ENCODE peak calls at places on chromosomes 16 and 17, in nine cellular contexts. V, H, O, G, A, P, U, C and I are unnamed samples.

GRCh38 chr16:4316103-4316731 is 350 bp downstream of the GLIS2 start:
- DNase-seq in G (no peak), U (peak), O (no peak), P (no peak), H (no peak), A (no peak), C (no peak), V (no peak), I (no peak)

GRCh38 chr16:57401943-57402640 is 2.5 kb upstream of the CCL17 start:
- DNase-seq in A (no peak), O (no peak), C (no peak), P (no peak), U (no peak), H (no peak), V (no peak), G (no peak), I (no peak)

GRCh38 chr16:22075043-22075757 is 17.1 kb upstream of the VWA3A start:
- DNase-seq in H (no peak), V (no peak), G (no peak), P (no peak), U (no peak), A (no peak), O (no peak), C (no peak), I (no peak)

GRCh38 chr17:38459556-38459955 is 31.3 kb downstream of the ARHGAP23 start:
- DNase-seq in U (no peak), H (no peak), O (no peak), V (no peak), A (peak), P (no peak), G (no peak), C (no peak), I (no peak)

GRCh38 chr17:58232707-58233156 is 5.7 kb upstream of the LPO start:
- DNase-seq in U (no peak), G (peak), V (no peak), A (no peak), O (no peak), P (peak), C (no peak), H (no peak), I (no peak)

GRCh38 chr17:74160656-74161500 is 42.6 kb upstream of the RPL38 start:
- DNase-seq in O (no peak), V (peak), A (no peak), C (no peak), U (no peak), H (no peak), P (no peak), G (no peak), I (peak)

GRCh38 chr16:88910284-88911147 is 44.1 kb upstream of the PABPN1L start:
- DNase-seq in P (no peak), V (no peak), C (no peak), G (no peak), A (no peak), O (no peak), U (no peak), H (no peak), I (no peak)

GRCh38 chr16:35311475-35311874 is 1852.1 kb downstream of the TP53TG3F start:
- DNase-seq in P (no peak), H (no peak), O (no peak), A (no peak), U (no peak), C (no peak), V (no peak), G (no peak), I (no peak)

GRCh38 chr17:39231091-39231561 is 5.4 kb upstream of the STAC2 start:
- DNase-seq in V (no peak), P (no peak), U (no peak), C (no peak), H (no peak), A (no peak), O (no peak), G (no peak), I (no peak)

GRCh38 chr17:40915199-40915661 is 22.2 kb downstream of the KRT23 start:
- DNase-seq in A (no peak), O (no peak), P (peak), G (peak), U (no peak), V (no peak), H (no peak), C (no peak), I (no peak)

GRCh38 chr17:67496286-67496685 is 119.2 kb downstream of the PITPNC1 start:
- DNase-seq in U (no peak), O (no peak), V (no peak), H (no peak), C (no peak), G (no peak), P (no peak), A (no peak), I (no peak)

GRCh38 chr16:77297996-77298637 is 98.9 kb downstream of the SYCE1L start:
- DNase-seq in G (peak), V (no peak), O (no peak), A (no peak), P (no peak), H (no peak), C (no peak), U (no peak), I (no peak)

GRCh38 chr16:6903671-6904070 is 429.0 kb upstream of the RBFOX1 start:
- DNase-seq in G (no peak), C (no peak), V (no peak), O (no peak), U (no peak), A (no peak), H (no peak), P (no peak), I (no peak)

GRCh38 chr17:28745052-28745776 is 1.4 kb downstream of the TRAF4 start:
- DNase-seq in P (no peak), A (peak), C (peak), H (peak), V (no peak), U (peak), G (peak), O (peak), I (no peak)

GRCh38 chr16:194516-194915 is 14.3 kb downstream of the HBQ1 start:
- DNase-seq in H (no peak), V (no peak), A (no peak), C (no peak), U (no peak), G (no peak), O (no peak), P (no peak), I (no peak)

GRCh38 chr16:77170805-77171204 is 20.2 kb upstream of the MON1B start:
- DNase-seq in A (no peak), P (no peak), G (no peak), C (no peak), H (no peak), O (no peak), U (no peak), V (no peak), I (no peak)

GRCh38 chr17:3695723-3696411 is at the start of gene P2RX5:
- DNase-seq in G (no peak), O (peak), C (no peak), U (no peak), V (no peak), A (no peak), P (no peak), H (no peak), I (no peak)

GRCh38 chr17:3693099-3693498 is 2.9 kb downstream of the P2RX5 start:
- DNase-seq in P (no peak), O (no peak), A (no peak), U (no peak), H (no peak), V (no peak), G (no peak), C (no peak), I (no peak)

GRCh38 chr17:3692346-3692745 is 3.6 kb downstream of the P2RX5 start:
- DNase-seq in A (no peak), C (no peak), H (no peak), O (no peak), V (no peak), G (no peak), P (no peak), U (no peak), I (no peak)

GRCh38 chr17:3695129-3695722 is 729 bp downstream of the P2RX5 start:
- DNase-seq in U (no peak), A (no peak), P (no peak), G (no peak), H (no peak), O (peak), C (no peak), V (no peak), I (no peak)

GRCh38 chr17:3693829-3694231 is 2.1 kb downstream of the P2RX5 start:
- DNase-seq in A (no peak), O (peak), G (no peak), P (peak), C (no peak), V (no peak), H (no peak), U (no peak), I (no peak)
- TF ChIP-seq EP300 in A (no peak), O (no peak), G (no peak), P (peak), C (no peak), V (no peak), H (no peak), U (no peak), I (no peak)

GRCh38 chr17:49053171-49053829 is 56.1 kb downstream of the IGF2BP1 start:
- DNase-seq in U (no peak), C (no peak), V (no peak), G (no peak), A (no peak), O (peak), P (no peak), H (no peak), I (no peak)
- H3K27ac ChIP-seq in U (no peak), C (no peak), V (no peak), G (no peak), A (no peak), O (no peak), P (no peak), H (no peak), I (no peak)

GRCh38 chr17:76442341-76443338 is 10.3 kb downstream of the UBE2O start:
- DNase-seq in G (no peak), A (no peak), U (no peak), H (no peak), O (no peak), C (no peak), V (no peak), P (no peak), I (no peak)
- TF ChIP-seq EP300 in G (no peak), A (no peak), U (no peak), H (no peak), O (no peak), C (no peak), V (no peak), P (no peak), I (no peak)

GRCh38 chr16:68351991-68352431 is 41.2 kb downstream of the PRMT7 start:
- DNase-seq in A (peak), H (no peak), P (no peak), U (no peak), V (no peak), O (peak), G (no peak), C (no peak), I (no peak)

GRCh38 chr16:68350951-68351350 is 40.1 kb downstream of the PRMT7 start:
- DNase-seq in G (no peak), H (no peak), O (no peak), V (no peak), U (no peak), P (no peak), C (no peak), A (no peak), I (no peak)

GRCh38 chr16:68351463-68351862 is 40.6 kb downstream of the PRMT7 start:
- DNase-seq in H (no peak), O (no peak), A (no peak), C (no peak), V (no peak), G (no peak), P (no peak), U (no peak), I (no peak)

GRCh38 chr16:68348645-68349445 is 38.0 kb downstream of the PRMT7 start:
- DNase-seq in H (no peak), O (no peak), V (no peak), G (no peak), P (no peak), A (no peak), C (no peak), U (no peak), I (no peak)

DNA sequence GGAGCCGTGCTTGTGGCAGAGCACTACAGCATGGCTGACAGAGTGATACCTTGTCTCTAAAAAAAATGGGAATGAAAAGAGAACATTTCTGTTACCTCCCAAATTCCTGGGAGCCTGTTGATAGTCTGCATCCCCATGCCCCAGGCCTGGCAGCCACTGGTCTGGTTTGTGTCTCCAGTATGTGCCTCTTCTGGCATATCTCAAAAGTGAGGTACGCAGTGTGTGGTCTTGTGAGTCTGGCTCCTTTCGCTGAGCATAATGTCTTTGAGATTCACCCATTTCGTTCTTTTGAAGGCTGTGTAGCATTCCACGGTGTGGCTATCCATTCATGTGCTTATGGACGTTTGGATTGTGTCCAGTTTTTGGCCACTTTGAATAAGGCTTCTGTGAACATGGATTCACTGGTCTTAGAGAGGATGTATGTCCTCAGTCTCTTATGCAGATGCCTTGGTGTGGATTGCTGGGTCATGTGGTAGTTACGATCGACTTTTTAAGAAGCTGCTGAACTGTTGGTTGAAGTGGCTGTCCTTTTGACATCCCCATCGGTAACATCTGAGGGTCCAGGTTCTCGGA is 39.1 kb downstream of the PRMT7 start:
- DNase-seq in V (no peak), H (no peak), P (no peak), C (no peak), U (no peak), A (no peak), O (no peak), G (no peak), I (no peak)
- H3K27ac ChIP-seq in V (no peak), H (no peak), P (no peak), C (no peak), U (no peak), A (no peak), O (no peak), G (no peak), I (no peak)

GRCh38 chr16:20867585-20867984 is 32.6 kb downstream of the DCUN1D3 start:
- DNase-seq in H (no peak), P (no peak), G (no peak), A (no peak), O (no peak), U (no peak), C (no peak), V (no peak), I (no peak)
- TF ChIP-seq EP300 in H (no peak), P (no peak), G (no peak), A (no peak), O (no peak), U (no peak), C (no peak), V (no peak), I (no peak)

GRCh38 chr17:51120357-51120738 is 320 bp downstream of the SPAG9 start:
- DNase-seq in C (peak), G (peak), H (no peak), P (no peak), U (peak), A (peak), O (peak), V (no peak), I (no peak)

GRCh38 chr17:51120739-51121619 is at the start of gene SPAG9:
- DNase-seq in V (peak), P (peak), O (peak), C (peak), G (peak), A (peak), U (peak), H (peak), I (peak)

GRCh38 chr17:51119415-51120356 is 982 bp downstream of the SPAG9 start:
- DNase-seq in C (peak), A (peak), V (peak), U (peak), O (peak), P (no peak), H (peak), G (peak), I (peak)

GRCh38 chr17:51118330-51119195 is 2.1 kb downstream of the SPAG9 start:
- DNase-seq in C (peak), A (peak), H (peak), P (no peak), U (peak), V (no peak), G (peak), O (peak), I (no peak)

GRCh38 chr17:51115179-51115578 is 5.5 kb downstream of the SPAG9 start:
- DNase-seq in U (no peak), P (no peak), G (no peak), H (no peak), O (no peak), A (no peak), C (no peak), V (no peak), I (no peak)
- H3K27ac ChIP-seq in U (no peak), P (no peak), G (no peak), H (no peak), O (no peak), A (no peak), C (no peak), V (no peak), I (no peak)

GRCh38 chr17:81027038-81027437 is 7.9 kb upstream of the BAIAP2 start:
- DNase-seq in G (no peak), P (no peak), O (no peak), H (no peak), U (peak), C (no peak), A (no peak), V (no peak), I (no peak)

GRCh38 chr17:81026266-81027036 is 8.5 kb upstream of the BAIAP2 start:
- DNase-seq in G (no peak), H (no peak), O (no peak), U (peak), P (no peak), A (no peak), V (no peak), C (no peak), I (no peak)

GRCh38 chr17:81029859-81030258 is 5.1 kb upstream of the BAIAP2 start:
- DNase-seq in A (no peak), C (no peak), O (no peak), U (no peak), V (no peak), P (no peak), G (no peak), H (no peak), I (no peak)

GRCh38 chr17:81028506-81028858 is 6.5 kb upstream of the BAIAP2 start:
- DNase-seq in U (peak), P (no peak), O (no peak), V (no peak), C (no peak), G (no peak), H (no peak), A (no peak), I (no peak)

DNA sequence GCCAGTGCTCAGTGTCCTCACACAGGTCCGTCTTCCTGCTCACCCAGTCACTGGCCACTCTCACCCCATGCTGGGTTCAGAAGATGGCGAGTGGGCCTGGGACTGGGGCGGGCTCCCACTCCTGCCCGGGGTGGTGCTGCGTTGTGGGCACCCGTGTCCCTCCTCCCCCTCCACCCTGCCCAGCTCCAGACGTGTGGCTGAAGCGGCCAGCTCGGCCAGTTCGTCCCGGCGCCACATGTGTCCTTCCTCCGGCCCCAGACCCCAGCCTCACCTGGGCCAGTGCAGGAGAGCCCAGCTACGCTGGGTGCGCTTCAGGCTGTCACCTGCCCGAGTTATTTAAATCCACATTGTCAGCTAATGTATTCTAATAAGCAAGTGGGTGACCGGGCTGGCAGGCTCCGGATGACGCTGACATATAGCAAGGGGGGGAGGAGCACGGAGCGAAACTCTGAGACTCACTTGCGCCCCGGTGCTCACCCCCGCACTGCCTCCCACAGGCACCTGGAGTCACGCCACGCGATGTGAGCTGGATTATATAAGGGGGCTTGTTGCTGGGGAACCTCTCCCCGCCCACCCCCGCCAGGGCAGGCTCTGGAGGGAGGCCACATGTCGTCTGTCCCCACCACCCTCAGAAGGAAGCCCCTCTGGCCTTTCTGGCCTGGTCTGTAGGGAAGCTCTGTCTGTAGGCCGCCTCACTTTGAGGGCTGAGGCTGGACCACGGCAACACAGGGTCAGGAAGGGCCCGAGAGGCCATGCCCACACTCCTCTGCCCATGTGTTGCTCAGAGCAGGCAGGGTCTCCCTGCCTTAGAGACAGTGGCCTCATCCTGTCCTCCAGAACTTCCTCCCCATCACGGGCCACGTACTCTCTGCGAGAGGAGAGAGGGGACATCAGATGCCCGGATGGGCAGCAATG is 7.1 kb upstream of the BAIAP2 start:
- DNase-seq in H (no peak), U (peak), A (no peak), G (no peak), O (no peak), V (no peak), P (no peak), C (no peak), I (no peak)
- TF ChIP-seq EP300 in H (no peak), U (no peak), A (no peak), G (no peak), O (no peak), V (no peak), P (no peak), C (no peak), I (no peak)

GRCh38 chr16:64356267-64356666 is 765.6 kb downstream of the CDH11 start:
- DNase-seq in U (no peak), P (no peak), O (no peak), H (no peak), A (no peak), C (no peak), V (no peak), G (peak), I (no peak)
- H3K27ac ChIP-seq in U (no peak), P (no peak), O (no peak), H (no peak), A (no peak), C (no peak), V (no peak), G (no peak), I (no peak)

DNA sequence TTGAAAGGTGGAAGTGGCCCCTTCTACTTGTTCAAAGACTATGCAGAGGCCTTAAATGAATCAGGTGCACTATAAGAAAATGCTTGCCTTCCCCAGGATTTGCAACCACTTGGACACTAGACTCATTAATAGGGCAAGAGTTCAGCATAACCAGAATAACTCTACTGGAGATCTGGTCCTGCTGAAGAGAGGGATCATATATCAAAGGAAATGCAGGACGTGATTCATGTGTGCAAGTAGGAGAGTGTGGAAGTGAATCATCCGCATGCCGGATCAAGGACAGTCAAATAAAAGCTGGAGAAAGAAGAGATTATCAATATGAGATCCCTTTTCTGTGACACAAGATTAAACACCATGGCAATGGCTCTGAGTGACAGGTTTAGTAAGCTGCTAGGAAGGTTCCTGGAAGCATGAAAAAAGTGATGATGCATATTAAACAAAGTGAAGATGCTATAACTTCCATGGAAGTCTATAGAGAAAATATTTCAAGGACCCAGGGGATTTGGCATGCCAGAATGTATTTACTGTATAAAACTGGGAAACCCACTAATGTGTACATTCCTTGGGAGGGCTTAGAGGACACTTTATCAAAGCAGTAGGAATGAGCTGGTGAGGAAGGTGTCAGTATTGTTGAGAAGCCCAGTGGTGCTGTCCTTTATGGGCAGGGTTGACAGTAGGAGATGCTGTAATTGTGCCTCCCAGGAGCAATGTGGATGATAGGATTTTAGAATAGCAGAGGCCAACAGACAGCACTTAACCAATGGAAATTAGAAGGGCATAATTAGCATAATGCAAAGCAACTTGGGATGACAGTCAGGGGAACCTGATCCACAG is 133.1 kb downstream of the ABCA8 start:
- DNase-seq in A (no peak), P (no peak), U (no peak), G (peak), O (no peak), C (no peak), H (no peak), V (no peak), I (no peak)
- TF ChIP-seq EP300 in A (no peak), P (no peak), U (no peak), G (peak), O (no peak), C (no peak), H (no peak), V (no peak), I (no peak)